ENCODE peak calls at places on chromosomes 13 and 19, in nine cellular contexts. S is transverse colon; B is omental fat pad; F is progenitor cell of endocrine pancreas; P is right lobe of liver; U is CD4-positive, alpha-beta T cell; V is ascending aorta; M is left ventricle myocardium inferior; I is A549. G is an unnamed sample.

GRCh38 chr13:47326061-47326460 is 429.2 kb upstream of the HTR2A start:
- DNase-seq in S (no peak), I (no peak), U (no peak), B (no peak), F (no peak), M (no peak), V (no peak), P (no peak), G (no peak)

GRCh38 chr19:5452594-5453565 is 2.3 kb upstream of the ZNRF4 start:
- DNase-seq in S (no peak), P (no peak), U (no peak), B (no peak), I (peak; percentile 46), V (no peak), M (no peak), F (no peak), G (peak; percentile 4)

GRCh38 chr13:19181021-19181620 is 503 bp downstream of the TUBA3C start:
- DNase-seq in U (no peak), I (no peak), V (no peak), P (no peak), S (no peak), F (no peak), M (no peak), B (no peak), G (no peak)

GRCh38 chr19:23913931-23914330 is 755 bp upstream of the ZNF726 start:
- DNase-seq in V (no peak), I (no peak), P (no peak), M (no peak), S (no peak), F (no peak), B (no peak), U (no peak), G (no peak)

GRCh38 chr13:51034906-51035305 is 76.2 kb downstream of the C13orf42 start:
- DNase-seq in S (no peak), P (no peak), I (no peak), M (no peak), F (no peak), U (no peak), V (no peak), B (no peak), G (no peak)

GRCh38 chr13:108200781-108201398 is 14.4 kb downstream of the LIG4 start:
- DNase-seq in F (no peak), U (no peak), M (no peak), P (no peak), B (no peak), I (no peak), V (no peak), S (no peak), G (no peak)

GRCh38 chr19:20423381-20424207 is 142.0 kb downstream of the ZNF737 start:
- DNase-seq in V (peak; percentile 26), M (peak; percentile 54), I (no peak), S (peak; percentile 44), P (peak; percentile 41), B (peak; percentile 44), F (peak; percentile 9), U (no peak), G (peak; percentile 21)

GRCh38 chr13:31495336-31495735 is 244.0 kb upstream of the RXFP2 start:
- DNase-seq in I (no peak), S (no peak), B (no peak), V (no peak), U (no peak), F (no peak), M (no peak), P (no peak), G (no peak)

GRCh38 chr13:102645701-102646100 is 48.9 kb downstream of the TPP2 start:
- DNase-seq in U (no peak), I (no peak), F (no peak), M (no peak), B (no peak), S (no peak), V (no peak), P (no peak), G (no peak)

GRCh38 chr19:34847393-34847792 is 74.4 kb upstream of the ZNF599 start:
- DNase-seq in V (no peak), B (no peak), S (no peak), I (no peak), M (no peak), P (no peak), F (no peak), U (no peak), G (no peak)

GRCh38 chr19:34853369-34853768 is 73.3 kb upstream of the ZNF30 start:
- DNase-seq in I (no peak), M (no peak), B (no peak), U (no peak), F (no peak), V (no peak), P (no peak), S (no peak), G (no peak)

GRCh38 chr19:34856052-34856451 is 70.7 kb upstream of the ZNF30 start:
- DNase-seq in P (no peak), B (no peak), S (no peak), I (no peak), F (no peak), V (no peak), M (no peak), U (no peak), G (no peak)

DNA sequence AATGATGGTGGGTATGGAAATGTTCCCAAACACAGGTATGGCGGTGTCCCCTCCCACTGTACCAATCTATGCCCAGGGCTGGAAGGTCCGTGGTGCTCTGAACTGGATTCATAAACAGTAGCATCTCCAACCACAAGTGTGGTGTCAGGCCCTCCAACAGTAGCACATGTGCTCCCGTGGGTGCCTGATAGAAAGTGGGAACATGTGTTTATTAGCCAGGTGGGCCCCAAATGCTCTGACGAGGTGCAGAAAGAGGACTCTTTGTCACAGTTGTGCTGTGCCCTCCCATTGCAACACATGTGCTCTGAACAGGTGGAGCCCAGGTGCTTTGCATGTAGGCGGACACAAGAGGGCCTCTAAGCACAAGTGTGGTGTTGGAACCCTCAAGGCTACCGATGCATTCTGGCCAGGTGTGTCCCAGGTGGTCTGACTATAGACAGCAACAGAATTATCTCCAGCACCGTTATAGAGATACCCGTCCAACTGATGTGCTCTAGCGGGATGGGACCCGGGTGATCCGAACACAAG is 75.4 kb upstream of the ZNF30 start:
- DNase-seq in M (no peak), U (no peak), S (no peak), F (no peak), I (no peak), V (no peak), B (no peak), P (no peak), G (peak; percentile 40)
- TF ChIP-seq CTCF in M (no peak), U (no peak), S (no peak), F (peak; percentile 44), I (no peak), V (no peak), B (no peak), P (no peak), G (no peak)

DNA sequence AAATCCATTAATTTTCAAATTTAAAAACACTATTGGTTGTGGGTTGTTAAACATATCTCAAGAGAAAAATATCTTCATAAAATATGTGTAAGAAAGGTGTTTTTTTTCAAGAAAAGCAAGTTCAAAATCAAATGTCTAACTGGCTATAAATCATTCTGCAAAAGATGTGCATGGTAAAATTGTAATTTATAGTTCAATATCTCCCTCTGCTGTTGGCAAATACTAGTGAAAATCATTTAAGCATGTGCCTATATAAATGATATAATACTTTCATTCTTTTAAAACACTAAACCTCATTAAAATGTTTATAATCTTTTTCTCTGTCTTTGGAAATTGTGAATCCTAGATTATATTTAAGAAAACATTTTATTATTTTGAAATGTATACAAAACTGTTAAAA is 17.2 kb upstream of the SLITRK6 start:
- DNase-seq in B (no peak), S (no peak), F (no peak), U (no peak), M (no peak), V (no peak), P (no peak), I (no peak), G (no peak)
- TF ChIP-seq CTCF in B (no peak), S (no peak), F (peak; percentile 33), U (no peak), M (no peak), V (no peak), P (no peak), I (peak; percentile 40), G (no peak)

DNA sequence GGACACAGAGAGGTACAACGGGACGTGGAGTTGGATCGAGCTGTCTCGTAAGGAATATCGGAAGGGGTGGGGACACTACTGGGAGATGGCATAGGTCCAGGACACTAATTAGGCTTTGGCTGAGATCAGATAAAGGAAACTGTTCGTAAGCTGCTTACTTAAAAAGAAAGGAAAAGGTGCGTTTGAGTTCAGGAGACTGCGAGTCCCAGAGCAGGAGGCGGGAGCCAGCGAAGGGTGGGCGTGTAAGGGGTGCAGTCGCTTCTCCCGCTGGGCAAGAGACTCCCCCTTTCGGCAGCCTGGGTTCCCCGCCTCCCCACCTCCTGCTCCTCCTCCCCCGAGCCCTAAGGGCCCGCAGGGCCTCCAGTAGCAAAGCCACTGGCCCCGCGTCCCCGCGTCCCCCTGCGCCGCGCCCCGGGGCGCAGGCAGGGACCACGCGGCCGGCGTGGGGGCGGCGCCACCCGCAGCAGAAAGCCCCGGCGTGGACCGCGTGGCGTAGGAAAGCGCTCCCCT is 571 bp downstream of the ABCC4 start:
- DNase-seq in U (peak; percentile 1), M (peak; percentile 64), B (no peak), S (peak; percentile 63), I (peak; percentile 66), V (no peak), P (peak; percentile 47), F (peak; percentile 11), G (peak; percentile 37)
- TF ChIP-seq CTCF in U (no peak), M (no peak), B (no peak), S (no peak), I (no peak), V (no peak), P (peak; percentile 13), F (peak; percentile 19), G (no peak)

GRCh38 chr19:40550951-40551350 is 25.7 kb upstream of the SHKBP1 start:
- DNase-seq in U (no peak), B (no peak), M (no peak), P (no peak), F (no peak), I (no peak), V (no peak), S (no peak), G (no peak)

GRCh38 chr19:40552848-40553247 is 23.8 kb upstream of the SHKBP1 start:
- DNase-seq in I (no peak), P (no peak), V (no peak), S (no peak), F (no peak), M (no peak), B (no peak), U (no peak), G (no peak)

GRCh38 chr19:40553885-40554857 is 22.5 kb upstream of the SHKBP1 start:
- DNase-seq in I (no peak), M (no peak), V (no peak), U (no peak), B (no peak), P (no peak), S (no peak), F (no peak), G (peak; percentile 11)

DNA sequence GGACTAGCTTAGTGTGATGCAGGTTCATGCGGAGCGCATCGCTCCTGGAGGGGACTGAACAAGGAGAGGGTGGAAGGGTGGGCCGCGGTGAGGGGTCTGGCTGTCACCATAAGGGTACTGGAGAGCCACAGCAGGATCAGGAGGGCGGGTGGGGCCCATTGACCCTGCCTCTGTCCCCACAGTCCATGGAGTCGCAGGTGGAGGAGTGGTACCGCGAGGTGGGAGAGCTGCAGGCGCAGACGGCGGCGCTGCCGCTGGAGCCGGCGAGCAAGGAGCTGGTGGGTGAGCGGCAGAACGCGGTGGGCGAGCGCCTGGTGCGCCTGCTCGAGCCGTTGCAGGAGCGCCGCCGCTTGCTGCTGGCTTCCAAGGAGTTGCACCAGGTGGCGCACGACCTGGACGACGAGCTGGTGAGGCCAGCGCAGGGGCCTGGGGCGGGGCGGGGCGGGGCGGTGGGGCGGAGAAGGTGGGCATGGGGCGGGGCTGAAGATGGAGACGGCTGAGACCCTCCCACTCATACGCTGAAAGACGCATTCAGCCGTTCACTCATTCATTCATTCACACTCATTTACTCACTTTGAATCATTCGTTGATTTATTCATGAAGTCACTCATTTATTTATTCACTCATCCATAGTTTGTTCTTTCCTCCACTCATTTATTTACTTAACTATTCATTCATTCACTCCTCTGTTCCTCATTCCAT is 27.5 kb upstream of the SHKBP1 start:
- DNase-seq in U (peak; percentile 56), B (peak; percentile 40), S (peak; percentile 59), V (no peak), F (peak; percentile 82), M (peak; percentile 50), I (peak; percentile 92), P (peak; percentile 66), G (peak; percentile 90)
- TF ChIP-seq CTCF in U (peak; percentile 66), B (no peak), S (peak; percentile 54), V (peak; percentile 47), F (peak; percentile 62), M (peak; percentile 56), I (peak; percentile 85), P (peak; percentile 31), G (peak; percentile 51)